ENCODE peak calls at places on chromosomes 13 and 19, in six cellular contexts. One of them, this sample, is unnamed. For H3K27me3, the result is how much of the 10 kb centered on the place peaks cover.

GRCh38 chr13:89568276-89568675 is 1779.2 kb upstream of the MIR17HG start:
- DNase-seq in cardiac muscle cell: no peak
- DNase-seq in endodermal cell: no peak
- DNase-seq in IMR-90: no peak
- DNase-seq in HL-60: no peak
- DNase-seq in adrenal gland: no peak
- DNase-seq in this sample: no peak

GRCh38 chr13:110509971-110510786 is 51.3 kb downstream of the RAB20 start:
- DNase-seq in IMR-90: peak
- DNase-seq in HL-60: peak
- DNase-seq in endodermal cell: no peak
- DNase-seq in cardiac muscle cell: peak
- DNase-seq in adrenal gland: no peak
- DNase-seq in this sample: no peak

GRCh38 chr13:58478858-58479257 is 847.3 kb downstream of the PCDH17 start:
- DNase-seq in adrenal gland: no peak
- DNase-seq in cardiac muscle cell: no peak
- DNase-seq in endodermal cell: no peak
- DNase-seq in IMR-90: no peak
- DNase-seq in HL-60: no peak
- DNase-seq in this sample: no peak

GRCh38 chr13:24740014-24740890 is 23.7 kb upstream of the RNF17 start:
- DNase-seq in IMR-90: no peak
- DNase-seq in endodermal cell: no peak
- DNase-seq in cardiac muscle cell: no peak
- DNase-seq in HL-60: no peak
- DNase-seq in adrenal gland: no peak
- DNase-seq in this sample: no peak

GRCh38 chr13:36919206-36919832 is 719 bp downstream of the SMAD9 start:
- DNase-seq in adrenal gland: peak
- DNase-seq in HL-60: no peak
- DNase-seq in IMR-90: peak
- DNase-seq in cardiac muscle cell: peak
- DNase-seq in endodermal cell: peak
- DNase-seq in this sample: no peak

GRCh38 chr13:49784886-49785570 is 7.5 kb downstream of the KPNA3 start:
- DNase-seq in IMR-90: peak
- DNase-seq in adrenal gland: no peak
- DNase-seq in cardiac muscle cell: no peak
- DNase-seq in endodermal cell: no peak
- DNase-seq in HL-60: no peak
- DNase-seq in this sample: no peak

GRCh38 chr13:113393572-113394503 is 29.9 kb upstream of the GRTP1 start:
- DNase-seq in adrenal gland: peak
- DNase-seq in IMR-90: peak
- DNase-seq in cardiac muscle cell: peak
- DNase-seq in HL-60: peak
- DNase-seq in endodermal cell: peak
- DNase-seq in this sample: peak

GRCh38 chr13:49670828-49671227 is 20.5 kb downstream of the EBPL start:
- DNase-seq in cardiac muscle cell: no peak
- DNase-seq in endodermal cell: no peak
- DNase-seq in HL-60: no peak
- DNase-seq in IMR-90: no peak
- DNase-seq in adrenal gland: no peak
- DNase-seq in this sample: no peak

GRCh38 chr13:99374994-99375805 is 68.0 kb upstream of the GPR183 start:
- DNase-seq in HL-60: peak
- DNase-seq in endodermal cell: peak
- DNase-seq in adrenal gland: peak
- DNase-seq in cardiac muscle cell: no peak
- DNase-seq in IMR-90: no peak
- DNase-seq in this sample: no peak

GRCh38 chr13:43391021-43391420 is 367.6 kb downstream of the DNAJC15 start:
- DNase-seq in HL-60: no peak
- DNase-seq in endodermal cell: no peak
- DNase-seq in adrenal gland: no peak
- DNase-seq in IMR-90: no peak
- DNase-seq in cardiac muscle cell: no peak
- DNase-seq in this sample: no peak

GRCh38 chr13:94431569-94431968 is 47.9 kb downstream of the DCT start:
- DNase-seq in endodermal cell: no peak
- DNase-seq in cardiac muscle cell: peak
- DNase-seq in IMR-90: peak
- DNase-seq in adrenal gland: no peak
- DNase-seq in HL-60: no peak
- DNase-seq in this sample: no peak

GRCh38 chr13:52348983-52349780 is 56.8 kb downstream of the THSD1 start:
- DNase-seq in endodermal cell: no peak
- DNase-seq in HL-60: no peak
- DNase-seq in IMR-90: peak
- DNase-seq in cardiac muscle cell: peak
- DNase-seq in adrenal gland: no peak
- DNase-seq in this sample: no peak

GRCh38 chr13:75258159-75258782 is 223.7 kb downstream of the TBC1D4 start:
- DNase-seq in cardiac muscle cell: peak
- DNase-seq in HL-60: no peak
- DNase-seq in IMR-90: peak
- DNase-seq in endodermal cell: no peak
- DNase-seq in adrenal gland: no peak
- DNase-seq in this sample: peak

GRCh38 chr13:95153647-95154405 is 147.4 kb downstream of the ABCC4 start:
- DNase-seq in HL-60: no peak
- DNase-seq in cardiac muscle cell: peak
- DNase-seq in IMR-90: peak
- DNase-seq in adrenal gland: no peak
- DNase-seq in endodermal cell: no peak
- DNase-seq in this sample: no peak

GRCh38 chr19:18419195-18419698 is at the start of gene SSBP4:
- DNase-seq in adrenal gland: peak
- DNase-seq in HL-60: peak
- DNase-seq in endodermal cell: peak
- DNase-seq in cardiac muscle cell: peak
- DNase-seq in IMR-90: peak
- DNase-seq in this sample: peak

GRCh38 chr19:8075158-8076086 is 22.9 kb downstream of the CCL25 start:
- DNase-seq in cardiac muscle cell: no peak
- DNase-seq in HL-60: no peak
- DNase-seq in endodermal cell: peak
- DNase-seq in adrenal gland: no peak
- DNase-seq in IMR-90: no peak
- DNase-seq in this sample: no peak

GRCh38 chr19:29665215-29665825 is at the start of gene PLEKHF1:
- DNase-seq in HL-60: peak
- DNase-seq in IMR-90: peak
- DNase-seq in endodermal cell: peak
- DNase-seq in cardiac muscle cell: peak
- DNase-seq in adrenal gland: peak
- DNase-seq in this sample: peak

GRCh38 chr19:29662604-29663404 is 2.5 kb upstream of the PLEKHF1 start:
- DNase-seq in endodermal cell: no peak
- DNase-seq in IMR-90: peak
- DNase-seq in HL-60: no peak
- DNase-seq in adrenal gland: peak
- DNase-seq in cardiac muscle cell: peak
- DNase-seq in this sample: no peak

GRCh38 chr19:29663861-29664752 is 1.2 kb upstream of the PLEKHF1 start:
- DNase-seq in IMR-90: peak
- DNase-seq in HL-60: no peak
- DNase-seq in cardiac muscle cell: no peak
- DNase-seq in endodermal cell: no peak
- DNase-seq in adrenal gland: no peak
- DNase-seq in this sample: no peak

GRCh38 chr19:29665826-29666633 is 769 bp downstream of the PLEKHF1 start:
- DNase-seq in IMR-90: peak
- DNase-seq in endodermal cell: peak
- DNase-seq in adrenal gland: peak
- DNase-seq in cardiac muscle cell: peak
- DNase-seq in HL-60: no peak
- DNase-seq in this sample: peak

GRCh38 chr19:29664753-29665214 is 477 bp upstream of the PLEKHF1 start:
- DNase-seq in adrenal gland: no peak
- DNase-seq in cardiac muscle cell: no peak
- DNase-seq in IMR-90: no peak
- DNase-seq in HL-60: no peak
- DNase-seq in endodermal cell: no peak
- DNase-seq in this sample: no peak
- TF ChIP-seq CTCF in adrenal gland: no peak
- TF ChIP-seq CTCF in cardiac muscle cell: no peak
- TF ChIP-seq CTCF in IMR-90: no peak
- TF ChIP-seq CTCF in HL-60: no peak
- TF ChIP-seq CTCF in endodermal cell: peak
- TF ChIP-seq CTCF in this sample: peak

GRCh38 chr19:3720533-3720917 is 12.3 kb downstream of the TJP3 start:
- DNase-seq in cardiac muscle cell: no peak
- DNase-seq in endodermal cell: no peak
- DNase-seq in adrenal gland: no peak
- DNase-seq in HL-60: no peak
- DNase-seq in IMR-90: no peak
- DNase-seq in this sample: no peak
- H3K27me3 ChIP-seq in cardiac muscle cell: under half
- H3K27me3 ChIP-seq in endodermal cell: under half
- H3K27me3 ChIP-seq in adrenal gland: under half
- H3K27me3 ChIP-seq in HL-60: under half
- H3K27me3 ChIP-seq in IMR-90: under half
- H3K27me3 ChIP-seq in this sample: half or more

GRCh38 chr19:5593963-5594255 is 26.2 kb upstream of the TINCR start:
- DNase-seq in cardiac muscle cell: no peak
- DNase-seq in endodermal cell: no peak
- DNase-seq in IMR-90: no peak
- DNase-seq in HL-60: no peak
- DNase-seq in adrenal gland: no peak
- DNase-seq in this sample: peak

GRCh38 chr19:5593245-5593962 is 25.7 kb upstream of the TINCR start:
- DNase-seq in HL-60: no peak
- DNase-seq in IMR-90: no peak
- DNase-seq in endodermal cell: no peak
- DNase-seq in cardiac muscle cell: no peak
- DNase-seq in adrenal gland: no peak
- DNase-seq in this sample: peak

GRCh38 chr19:5594521-5594950 is 26.8 kb upstream of the TINCR start:
- DNase-seq in adrenal gland: no peak
- DNase-seq in cardiac muscle cell: no peak
- DNase-seq in HL-60: no peak
- DNase-seq in endodermal cell: no peak
- DNase-seq in IMR-90: no peak
- DNase-seq in this sample: no peak

GRCh38 chr19:5595129-5595528 is 27.4 kb upstream of the TINCR start:
- DNase-seq in cardiac muscle cell: no peak
- DNase-seq in HL-60: no peak
- DNase-seq in IMR-90: no peak
- DNase-seq in endodermal cell: no peak
- DNase-seq in adrenal gland: no peak
- DNase-seq in this sample: no peak

GRCh38 chr19:5595745-5596144 is 26.8 kb downstream of the SAFB2 start:
- DNase-seq in endodermal cell: no peak
- DNase-seq in cardiac muscle cell: no peak
- DNase-seq in HL-60: no peak
- DNase-seq in IMR-90: no peak
- DNase-seq in adrenal gland: no peak
- DNase-seq in this sample: no peak
- TF ChIP-seq CTCF in endodermal cell: no peak
- TF ChIP-seq CTCF in cardiac muscle cell: no peak
- TF ChIP-seq CTCF in HL-60: no peak
- TF ChIP-seq CTCF in IMR-90: no peak
- TF ChIP-seq CTCF in adrenal gland: no peak
- TF ChIP-seq CTCF in this sample: no peak

GRCh38 chr13:71864094-71864980 is 2.7 kb downstream of the DACH1 start:
- DNase-seq in cardiac muscle cell: peak
- DNase-seq in endodermal cell: no peak
- DNase-seq in IMR-90: no peak
- DNase-seq in adrenal gland: peak
- DNase-seq in HL-60: peak
- DNase-seq in this sample: no peak
- H3K27me3 ChIP-seq in cardiac muscle cell: half or more
- H3K27me3 ChIP-seq in endodermal cell: half or more
- H3K27me3 ChIP-seq in IMR-90: under half
- H3K27me3 ChIP-seq in adrenal gland: under half
- H3K27me3 ChIP-seq in HL-60: under half
- H3K27me3 ChIP-seq in this sample: under half

GRCh38 chr19:46661020-46661731 is at the start of gene DACT3:
- DNase-seq in HL-60: peak
- DNase-seq in IMR-90: peak
- DNase-seq in endodermal cell: peak
- DNase-seq in cardiac muscle cell: peak
- DNase-seq in adrenal gland: peak
- DNase-seq in this sample: peak

GRCh38 chr19:46660601-46661019 is 372 bp downstream of the DACT3 start:
- DNase-seq in endodermal cell: no peak
- DNase-seq in IMR-90: no peak
- DNase-seq in cardiac muscle cell: no peak
- DNase-seq in HL-60: no peak
- DNase-seq in adrenal gland: no peak
- DNase-seq in this sample: no peak

GRCh38 chr19:46659151-46660007 is 1.6 kb downstream of the DACT3 start:
- DNase-seq in endodermal cell: peak
- DNase-seq in cardiac muscle cell: peak
- DNase-seq in adrenal gland: no peak
- DNase-seq in HL-60: peak
- DNase-seq in IMR-90: no peak
- DNase-seq in this sample: no peak

GRCh38 chr19:46661735-46662592 is 982 bp upstream of the DACT3 start:
- DNase-seq in IMR-90: peak
- DNase-seq in endodermal cell: peak
- DNase-seq in adrenal gland: peak
- DNase-seq in cardiac muscle cell: peak
- DNase-seq in HL-60: peak
- DNase-seq in this sample: peak

DNA sequence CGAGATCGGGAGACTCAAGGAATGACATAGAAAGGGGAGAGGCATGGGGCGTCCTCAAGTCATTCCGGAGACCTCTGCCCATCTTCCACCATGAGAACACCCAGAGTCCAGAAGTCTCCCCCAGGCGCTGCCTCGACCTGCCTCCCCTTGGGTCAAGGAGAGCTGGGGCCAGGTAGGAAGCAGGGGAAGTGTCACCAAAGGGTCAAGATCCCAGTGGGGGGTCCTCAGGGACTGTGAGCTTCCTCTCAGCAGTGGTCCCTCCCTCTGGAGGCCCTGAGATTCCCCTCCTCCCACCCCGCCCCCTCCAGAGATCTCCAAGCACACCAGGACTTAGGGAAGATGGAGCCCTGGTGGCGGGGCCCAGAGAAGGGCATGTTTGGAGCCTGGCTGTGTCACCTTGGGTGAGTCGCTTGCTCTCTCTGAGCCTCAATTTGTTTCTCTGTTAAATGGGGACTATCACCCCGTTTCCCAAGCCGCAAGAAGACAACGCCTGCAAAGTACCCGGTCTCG is 919 bp downstream of the DACT3 start:
- DNase-seq in endodermal cell: peak
- DNase-seq in HL-60: no peak
- DNase-seq in IMR-90: no peak
- DNase-seq in adrenal gland: no peak
- DNase-seq in cardiac muscle cell: peak
- DNase-seq in this sample: no peak
- TF ChIP-seq CTCF in endodermal cell: no peak
- TF ChIP-seq CTCF in HL-60: no peak
- TF ChIP-seq CTCF in IMR-90: no peak
- TF ChIP-seq CTCF in adrenal gland: no peak
- TF ChIP-seq CTCF in cardiac muscle cell: no peak
- TF ChIP-seq CTCF in this sample: no peak

GRCh38 chr19:10418281-10419199 is 1.8 kb upstream of the PDE4A start:
- DNase-seq in IMR-90: no peak
- DNase-seq in adrenal gland: no peak
- DNase-seq in cardiac muscle cell: peak
- DNase-seq in HL-60: no peak
- DNase-seq in endodermal cell: peak
- DNase-seq in this sample: no peak
- H3K27me3 ChIP-seq in IMR-90: under half
- H3K27me3 ChIP-seq in adrenal gland: half or more
- H3K27me3 ChIP-seq in cardiac muscle cell: half or more
- H3K27me3 ChIP-seq in HL-60: half or more
- H3K27me3 ChIP-seq in endodermal cell: half or more
- H3K27me3 ChIP-seq in this sample: under half